ENCODE peak calls at places on chromosomes 3 and 15, in five cellular contexts. K is GM18507, P is Ammon's horn, M is lung, N is NCI-H2081. D is an unnamed sample.

GRCh38 chr15:78628227-78628626 is 7.4 kb upstream of the CHRNA3 start:
- DNase-seq in K (no peak), P (no peak), M (no peak), N (no peak), D (no peak)

GRCh38 chr3:73762855-73763254 is 138.1 kb upstream of the PDZRN3 start:
- DNase-seq in K (no peak), P (no peak), M (no peak), N (no peak), D (no peak)

GRCh38 chr15:69599271-69599670 is 146.7 kb downstream of the RPLP1 start:
- DNase-seq in K (no peak), P (no peak), M (no peak), N (no peak), D (no peak)

GRCh38 chr15:98731712-98732450 is 83.5 kb downstream of the IGF1R start:
- DNase-seq in K (no peak), P (no peak), M (no peak), N (no peak), D (no peak)

GRCh38 chr15:26365077-26365476 is 407.8 kb downstream of the GABRB3 start:
- DNase-seq in K (no peak), P (no peak), M (no peak), N (no peak), D (no peak)

GRCh38 chr3:63724987-63725386 is 72.5 kb downstream of the SNTN start:
- DNase-seq in K (no peak), P (peak; percentile 17), M (peak; percentile 57), N (no peak), D (peak; percentile 92)

GRCh38 chr3:179528786-179529185 is 33.9 kb upstream of the ACTL6A start:
- DNase-seq in K (no peak), P (no peak), M (no peak), N (no peak), D (no peak)

GRCh38 chr15:36877796-36878744 is 222.3 kb downstream of the MEIS2 start:
- DNase-seq in K (no peak), P (no peak), M (no peak), N (no peak), D (no peak)

GRCh38 chr15:43777293-43777819 is 590 bp upstream of the ELL3 start:
- DNase-seq in K (no peak), P (peak; percentile 73), M (peak; percentile 80), N (peak; percentile 85), D (peak; percentile 49)

GRCh38 chr15:57496946-57497944 is 94.5 kb upstream of the MYZAP start:
- DNase-seq in K (no peak), P (no peak), M (peak; percentile 51), N (peak; percentile 87), D (no peak)

GRCh38 chr15:70410371-70410975 is 312.8 kb upstream of the TLE3 start:
- DNase-seq in K (no peak), P (no peak), M (no peak), N (no peak), D (no peak)

GRCh38 chr15:75194397-75194796 is 7.3 kb upstream of the C15orf39 start:
- DNase-seq in K (no peak), P (no peak), M (no peak), N (no peak), D (no peak)

GRCh38 chr3:24145981-24146822 is 201.1 kb downstream of the NR1D2 start:
- DNase-seq in K (no peak), P (peak; percentile 8), M (no peak), N (no peak), D (peak; percentile 90)

GRCh38 chr15:32685576-32685975 is 32.2 kb upstream of the GREM1 start:
- DNase-seq in K (no peak), P (no peak), M (no peak), N (no peak), D (peak; percentile 64)

GRCh38 chr3:5583920-5584319 is 396.4 kb downstream of the EDEM1 start:
- DNase-seq in K (no peak), P (no peak), M (no peak), N (no peak), D (no peak)

GRCh38 chr15:35289029-35289617 is 204.0 kb upstream of the NANOGP8 start:
- DNase-seq in K (no peak), P (peak; percentile 60), M (no peak), N (peak; percentile 69), D (peak; percentile 54)

GRCh38 chr3:125083776-125084175 is 28.0 kb upstream of the HEG1 start:
- DNase-seq in K (no peak), P (no peak), M (no peak), N (no peak), D (peak; percentile 41)

GRCh38 chr3:133445111-133445510 is 45.3 kb downstream of the BFSP2 start:
- DNase-seq in K (no peak), P (no peak), M (no peak), N (no peak), D (no peak)

GRCh38 chr3:130508970-130509369 is 8.0 kb upstream of the COL6A6 start:
- DNase-seq in K (no peak), P (no peak), M (no peak), N (no peak), D (no peak)

GRCh38 chr3:30331519-30331918 is 274.9 kb upstream of the TGFBR2 start:
- DNase-seq in K (no peak), P (no peak), M (no peak), N (no peak), D (no peak)

GRCh38 chr3:39260957-39261356 is 18.9 kb downstream of the CX3CR1 start:
- DNase-seq in K (peak; percentile 52), P (peak; percentile 84), M (peak; percentile 71), N (no peak), D (peak; percentile 93)

GRCh38 chr15:98440917-98441316 is 207.4 kb upstream of the IGF1R start:
- DNase-seq in K (no peak), P (no peak), M (no peak), N (no peak), D (no peak)